ENCODE peak calls at places on chromosomes 1 and 21, in seven cellular contexts. R is tibial artery, V is transverse colon, I is A549, N is fibroblast of pulmonary artery, A is Calu3, Q is HCT116. K is an unnamed sample.

GRCh38 chr21:41641821-41642368 is 125.0 kb downstream of the RIPK4 start:
- DNase-seq in R (peak), V (no peak), I (peak), N (peak), A (peak), Q (no peak), K (no peak)

GRCh38 chr21:46077674-46078101 is 20.2 kb upstream of the COL6A2 start:
- DNase-seq in R (peak), V (peak), I (no peak), N (no peak), A (no peak), Q (no peak), K (no peak)

GRCh38 chr1:54857741-54858665 is 29.0 kb downstream of the DHCR24 start:
- DNase-seq in R (peak), V (no peak), I (no peak), N (peak), A (peak), Q (peak), K (no peak)

GRCh38 chr21:34911360-34911759 is 137.7 kb downstream of the RUNX1 start:
- DNase-seq in R (no peak), V (no peak), I (no peak), N (no peak), A (no peak), Q (no peak), K (no peak)

GRCh38 chr1:36925251-36925650 is 109.1 kb downstream of the GRIK3 start:
- DNase-seq in R (peak), V (no peak), I (no peak), N (no peak), A (no peak), Q (no peak), K (no peak)

GRCh38 chr1:226988337-226988672 is 48.2 kb downstream of the COQ8A start:
- DNase-seq in R (no peak), V (peak), I (no peak), N (no peak), A (peak), Q (no peak), K (no peak)

GRCh38 chr1:61220531-61220930 is 138.2 kb downstream of the NFIA start:
- DNase-seq in R (no peak), V (no peak), I (no peak), N (no peak), A (no peak), Q (no peak), K (no peak)

GRCh38 chr1:53449026-53449425 is 10.2 kb upstream of the DMRTB1 start:
- DNase-seq in R (no peak), V (no peak), I (no peak), N (peak), A (no peak), Q (no peak), K (no peak)

GRCh38 chr1:219580019-219580676 is 32.8 kb downstream of the ZC3H11B start:
- DNase-seq in R (no peak), V (no peak), I (no peak), N (no peak), A (no peak), Q (no peak), K (no peak)

GRCh38 chr1:96010000-96010399 is 711.6 kb upstream of the PTBP2 start:
- DNase-seq in R (no peak), V (no peak), I (no peak), N (no peak), A (no peak), Q (no peak), K (no peak)

GRCh38 chr1:1399870-1400575 is 888 bp upstream of the CCNL2 start:
- DNase-seq in R (no peak), V (no peak), I (no peak), N (peak), A (no peak), Q (no peak), K (peak)

GRCh38 chr1:207807395-207808321 is 55.8 kb downstream of the CD46 start:
- DNase-seq in R (peak), V (peak), I (no peak), N (no peak), A (no peak), Q (no peak), K (no peak)

GRCh38 chr1:94805912-94806311 is 14.2 kb upstream of the SLC44A3 start:
- DNase-seq in R (no peak), V (peak), I (peak), N (peak), A (peak), Q (peak), K (peak)

GRCh38 chr1:60126733-60127132 is 53.2 kb upstream of the C1orf87 start:
- DNase-seq in R (no peak), V (no peak), I (no peak), N (no peak), A (no peak), Q (no peak), K (no peak)

GRCh38 chr1:21069549-21069948 is 107.1 kb downstream of the EIF4G3 start:
- DNase-seq in R (no peak), V (no peak), I (no peak), N (peak), A (no peak), Q (no peak), K (no peak)

GRCh38 chr1:12462586-12462985 is 155.4 kb downstream of the DHRS3 start:
- DNase-seq in R (no peak), V (no peak), I (no peak), N (no peak), A (no peak), Q (no peak), K (no peak)

GRCh38 chr1:53771648-53772047 is 32.7 kb upstream of the GLIS1 start:
- DNase-seq in R (no peak), V (no peak), I (no peak), N (peak), A (no peak), Q (no peak), K (no peak)

GRCh38 chr1:109112056-109112651 is 1.8 kb upstream of the ELAPOR1 start:
- DNase-seq in R (no peak), V (no peak), I (peak), N (peak), A (no peak), Q (no peak), K (peak)

GRCh38 chr1:118785246-118785645 is 202.9 kb downstream of the TBX15 start:
- DNase-seq in R (no peak), V (no peak), I (no peak), N (no peak), A (peak), Q (no peak), K (no peak)

GRCh38 chr1:162649606-162650005 is 17.3 kb downstream of the DDR2 start:
- DNase-seq in R (no peak), V (no peak), I (no peak), N (no peak), A (no peak), Q (no peak), K (no peak)

GRCh38 chr1:171817511-171818265 is 23.6 kb upstream of the DNM3 start:
- DNase-seq in R (no peak), V (peak), I (peak), N (peak), A (peak), Q (peak), K (no peak)

GRCh38 chr1:52288286-52288685 is 77.7 kb downstream of the CC2D1B start:
- DNase-seq in R (no peak), V (no peak), I (no peak), N (peak), A (no peak), Q (peak), K (no peak)

GRCh38 chr1:184801503-184801902 is 46.8 kb upstream of the EDEM3 start:
- DNase-seq in R (no peak), V (no peak), I (no peak), N (peak), A (no peak), Q (no peak), K (no peak)

GRCh38 chr1:21299780-21300395 is 9.6 kb upstream of the ECE1 start:
- DNase-seq in R (no peak), V (no peak), I (no peak), N (no peak), A (no peak), Q (no peak), K (no peak)

GRCh38 chr1:44068442-44068861 is 37.2 kb upstream of the SLC6A9 start:
- DNase-seq in R (no peak), V (no peak), I (no peak), N (no peak), A (no peak), Q (no peak), K (no peak)

GRCh38 chr1:159924025-159924790 is 1.1 kb downstream of the TAGLN2 start:
- DNase-seq in R (peak), V (peak), I (peak), N (peak), A (peak), Q (peak), K (no peak)

GRCh38 chr21:42513985-42514882 is 582 bp downstream of the SLC37A1 start:
- DNase-seq in R (peak), V (peak), I (peak), N (no peak), A (peak), Q (no peak), K (peak)

GRCh38 chr1:96536576-96536975 is 185.0 kb upstream of the PTBP2 start:
- DNase-seq in R (no peak), V (no peak), I (no peak), N (peak), A (no peak), Q (no peak), K (no peak)

GRCh38 chr1:26163684-26164035 is 4.8 kb downstream of the FAM110D start:
- DNase-seq in R (no peak), V (no peak), I (no peak), N (no peak), A (no peak), Q (no peak), K (no peak)

GRCh38 chr1:110340207-110340468 is 961 bp downstream of the RBM15 start:
- DNase-seq in R (peak), V (peak), I (peak), N (no peak), A (peak), Q (no peak), K (no peak)

GRCh38 chr1:192675716-192676115 is 39.8 kb downstream of the RGS13 start:
- DNase-seq in R (no peak), V (no peak), I (no peak), N (no peak), A (no peak), Q (no peak), K (no peak)

GRCh38 chr1:53731779-53732305 is 7.1 kb downstream of the GLIS1 start:
- DNase-seq in R (no peak), V (no peak), I (no peak), N (no peak), A (no peak), Q (no peak), K (no peak)

GRCh38 chr1:29415156-29415830 is 179.0 kb downstream of the PTPRU start:
- DNase-seq in R (no peak), V (no peak), I (peak), N (no peak), A (peak), Q (peak), K (no peak)

GRCh38 chr1:192512426-192513125 is 63.0 kb upstream of the RGS1 start:
- DNase-seq in R (no peak), V (peak), I (no peak), N (no peak), A (no peak), Q (no peak), K (no peak)

GRCh38 chr1:217190359-217190758 is 440.5 kb downstream of the GPATCH2 start:
- DNase-seq in R (no peak), V (no peak), I (no peak), N (no peak), A (no peak), Q (no peak), K (no peak)

GRCh38 chr21:46229133-46229922 is 754 bp upstream of the LSS start:
- DNase-seq in R (no peak), V (no peak), I (peak), N (no peak), A (no peak), Q (no peak), K (no peak)

GRCh38 chr1:119544165-119544762 is 37.3 kb downstream of the HSD3B1 start:
- DNase-seq in R (no peak), V (peak), I (no peak), N (no peak), A (peak), Q (peak), K (no peak)

GRCh38 chr1:5622412-5622811 is 369.8 kb downstream of the NPHP4 start:
- DNase-seq in R (no peak), V (no peak), I (no peak), N (no peak), A (no peak), Q (no peak), K (no peak)

GRCh38 chr1:49765034-49765433 is 258.7 kb downstream of the AGBL4 start:
- DNase-seq in R (no peak), V (no peak), I (no peak), N (no peak), A (peak), Q (no peak), K (no peak)
- TF ChIP-seq CTCF in R (no peak), V (no peak), I (no peak), N (no peak), A (peak), Q (no peak), K (no peak)

GRCh38 chr1:225911207-225912130 is 12.6 kb downstream of the PYCR2 start:
- DNase-seq in R (peak), V (peak), I (peak), N (peak), A (peak), Q (peak), K (peak)
- TF ChIP-seq CTCF in R (peak), V (peak), I (peak), N (peak), A (peak), Q (peak), K (peak)

GRCh38 chr1:100543640-100544039 is 5.7 kb downstream of the GPR88 start:
- DNase-seq in R (no peak), V (no peak), I (no peak), N (no peak), A (peak), Q (peak), K (no peak)
- TF ChIP-seq CTCF in R (no peak), V (no peak), I (peak), N (peak), A (no peak), Q (peak), K (peak)

GRCh38 chr1:145977486-145978476 is 13.3 kb downstream of the POLR3GL start:
- DNase-seq in R (peak), V (peak), I (peak), N (peak), A (peak), Q (peak), K (peak)

GRCh38 chr1:145979746-145980435 is 15.4 kb downstream of the POLR3GL start:
- DNase-seq in R (no peak), V (peak), I (no peak), N (peak), A (no peak), Q (no peak), K (no peak)

GRCh38 chr1:145978477-145978859 is 14.0 kb downstream of the POLR3GL start:
- DNase-seq in R (no peak), V (no peak), I (no peak), N (no peak), A (no peak), Q (no peak), K (no peak)

GRCh38 chr1:145977016-145977415 is 12.5 kb downstream of the POLR3GL start:
- DNase-seq in R (peak), V (no peak), I (no peak), N (no peak), A (no peak), Q (no peak), K (no peak)

GRCh38 chr1:145978860-145979745 is 14.6 kb downstream of the POLR3GL start:
- DNase-seq in R (peak), V (peak), I (no peak), N (peak), A (peak), Q (peak), K (peak)
- TF ChIP-seq CTCF in R (no peak), V (peak), I (no peak), N (peak), A (no peak), Q (no peak), K (peak)

DNA sequence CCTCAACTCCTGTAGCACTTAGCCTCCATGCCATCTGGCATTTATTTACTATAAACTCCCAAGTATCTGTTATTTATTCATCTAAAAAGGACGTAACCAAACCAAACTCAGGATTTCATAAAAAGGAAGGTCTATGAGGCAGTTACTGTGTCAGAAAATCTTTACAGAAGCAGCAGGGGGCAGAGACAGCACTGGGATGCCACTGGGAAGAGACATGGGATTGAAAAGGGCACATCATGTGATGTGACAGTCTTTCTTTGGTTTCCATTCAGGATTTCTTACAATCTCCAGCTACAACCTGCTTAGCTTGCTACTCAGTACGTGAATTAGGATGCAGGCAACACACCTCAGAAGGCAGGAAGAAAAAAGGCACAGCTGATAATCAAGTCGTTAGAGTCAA is 31.2 kb downstream of the SPRTN start:
- DNase-seq in R (no peak), V (no peak), I (no peak), N (no peak), A (no peak), Q (no peak), K (no peak)
- TF ChIP-seq CTCF in R (no peak), V (no peak), I (no peak), N (no peak), A (no peak), Q (no peak), K (no peak)

GRCh38 chr1:218568962-218569530 is 223.9 kb downstream of the TGFB2 start:
- DNase-seq in R (no peak), V (no peak), I (no peak), N (no peak), A (no peak), Q (no peak), K (no peak)
- TF ChIP-seq CTCF in R (no peak), V (no peak), I (no peak), N (no peak), A (no peak), Q (no peak), K (no peak)

DNA sequence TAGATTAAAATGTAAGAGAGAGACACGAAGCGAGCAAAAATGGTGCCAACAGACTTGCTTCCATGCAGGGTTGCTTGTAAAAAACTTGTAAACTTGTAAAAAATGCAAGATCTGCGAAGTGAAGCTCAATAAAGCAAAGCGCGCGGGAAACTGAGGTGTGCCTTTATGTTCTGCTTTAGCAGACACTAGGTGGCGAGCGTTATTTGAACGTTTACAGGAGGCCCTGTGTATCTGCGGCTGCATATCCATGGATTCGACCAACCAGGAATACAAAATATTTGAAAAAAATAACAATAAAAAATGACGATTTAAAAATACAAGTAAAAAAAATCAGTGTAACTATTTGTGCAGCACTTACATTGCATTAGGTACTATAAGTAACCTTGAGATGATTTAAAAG is 1.5 kb downstream of the UBE2G2 start:
- DNase-seq in R (no peak), V (no peak), I (no peak), N (peak), A (no peak), Q (no peak), K (no peak)
- TF ChIP-seq CTCF in R (no peak), V (peak), I (peak), N (peak), A (no peak), Q (no peak), K (peak)

DNA sequence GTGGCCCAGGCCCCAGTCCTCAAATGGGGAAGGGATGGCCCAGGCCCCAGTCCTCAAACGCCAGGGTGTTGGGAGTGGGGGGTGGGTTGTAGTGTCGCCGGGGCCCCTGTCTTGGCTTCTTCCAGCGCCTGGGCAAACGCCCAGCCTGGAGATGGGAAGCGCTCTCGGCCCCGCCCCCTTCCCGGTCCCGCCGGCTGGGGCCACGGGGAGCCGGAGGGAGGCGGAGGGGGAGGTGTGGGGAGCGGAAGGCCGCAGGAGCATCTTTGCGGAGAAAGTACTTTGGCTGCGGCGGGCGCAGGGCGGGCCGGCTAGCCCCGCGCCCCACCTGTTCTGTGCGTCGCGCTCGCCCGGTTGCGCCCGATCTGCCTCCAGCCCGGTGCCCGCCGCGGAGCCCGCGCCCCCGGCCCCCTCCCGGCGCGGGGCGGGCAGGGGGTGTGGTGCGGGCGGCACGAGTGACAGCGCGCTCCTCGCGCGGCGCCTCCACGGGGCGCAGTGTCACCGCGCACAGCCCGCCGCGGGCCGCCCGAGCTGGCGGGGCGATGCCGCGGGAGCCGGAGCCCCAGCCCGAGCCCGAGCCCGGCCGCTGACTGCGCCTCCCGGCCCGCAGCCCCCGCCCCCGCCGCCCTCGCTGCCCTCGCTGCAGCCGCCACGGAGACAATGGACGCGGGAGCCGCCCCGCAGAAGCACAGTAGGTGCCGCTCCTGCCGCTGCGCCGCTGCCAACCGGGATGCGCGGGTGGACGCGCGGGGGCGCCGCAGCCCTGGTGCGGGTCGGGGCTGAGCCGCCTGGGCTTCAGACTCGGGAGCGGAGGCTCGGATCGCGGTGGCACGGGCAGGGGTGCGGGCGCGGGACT is 31.1 kb upstream of the PEX10 start:
- DNase-seq in R (no peak), V (no peak), I (no peak), N (no peak), A (no peak), Q (no peak), K (peak)
- TF ChIP-seq CTCF in R (no peak), V (no peak), I (peak), N (no peak), A (no peak), Q (no peak), K (peak)

DNA sequence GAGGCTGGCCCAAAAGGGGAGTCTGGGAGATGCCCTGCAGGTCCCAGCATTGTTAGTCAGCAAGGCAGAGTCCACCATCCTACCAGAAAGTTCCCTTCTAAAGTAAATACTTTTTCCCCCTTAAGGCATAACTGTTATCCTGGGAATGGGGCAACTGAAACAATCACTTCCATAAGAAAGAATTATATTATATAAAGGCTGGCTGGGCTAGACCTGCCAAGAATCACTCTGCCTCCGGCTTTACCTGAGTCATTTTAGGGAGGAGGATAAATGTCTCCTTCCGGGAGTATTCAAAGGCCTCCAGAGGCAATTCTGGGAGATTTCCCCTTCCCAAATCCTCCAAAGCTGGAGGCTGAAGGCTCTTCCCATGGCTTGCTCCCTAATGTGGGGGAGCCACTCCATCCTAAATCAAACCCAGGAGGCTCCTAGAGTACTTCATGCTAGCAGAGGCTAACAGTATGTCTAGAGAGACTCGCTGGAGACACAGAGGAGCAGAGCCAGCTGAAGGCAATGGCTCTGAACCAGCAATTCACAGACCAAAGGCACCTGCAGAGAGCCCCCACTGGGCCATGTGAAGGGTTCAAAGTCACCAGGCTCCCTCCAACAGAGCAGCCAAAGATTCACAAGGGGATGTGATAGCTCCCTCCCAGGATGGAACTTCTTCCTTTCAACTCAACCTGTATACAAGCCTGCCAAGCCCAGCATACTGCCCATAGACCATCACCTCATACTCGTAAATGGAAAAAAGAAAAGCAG is 116.0 kb downstream of the ASTN1 start:
- DNase-seq in R (no peak), V (no peak), I (no peak), N (no peak), A (no peak), Q (no peak), K (no peak)
- TF ChIP-seq CTCF in R (no peak), V (no peak), I (no peak), N (no peak), A (no peak), Q (no peak), K (no peak)

GRCh38 chr1:13825033-13825432 is 125.0 kb downstream of the PRDM2 start:
- DNase-seq in R (peak), V (no peak), I (no peak), N (no peak), A (no peak), Q (no peak), K (no peak)
- TF ChIP-seq CTCF in R (no peak), V (no peak), I (no peak), N (no peak), A (no peak), Q (no peak), K (no peak)

K was measured in neural crest cell.